ENCODE peak calls at places on chromosomes 5 and 9, in eight cellular contexts. K is tibial artery; A is CD4-positive, alpha-beta T cell; N is coronary artery; V is BE2C; H is GM12865; Y is cardiac muscle cell; U is A549. G is an unnamed sample.

GRCh38 chr9:93154293-93154903 is 20.3 kb upstream of the NINJ1 start:
- DNase-seq in K (no peak), H (no peak), Y (peak), N (no peak), V (peak), A (no peak), U (peak), G (no peak)

GRCh38 chr5:142296914-142297417 is 27.9 kb downstream of the SPRY4 start:
- DNase-seq in K (no peak), H (no peak), Y (peak), N (no peak), V (no peak), U (no peak), A (no peak), G (no peak)

GRCh38 chr5:133783481-133783880 is 171.1 kb upstream of the FSTL4 start:
- DNase-seq in A (no peak), H (no peak), V (no peak), N (no peak), Y (no peak), U (no peak), K (no peak), G (no peak)

GRCh38 chr5:140108093-140109049 is 5.5 kb upstream of the PURA start:
- DNase-seq in K (peak), H (peak), U (no peak), Y (no peak), N (peak), A (peak), V (peak), G (peak)

GRCh38 chr5:54517512-54518145 is at the start of gene SNX18:
- DNase-seq in U (peak), H (peak), N (peak), Y (peak), A (peak), K (peak), V (peak), G (peak)

GRCh38 chr5:171336486-171337206 is 27.6 kb downstream of the TLX3 start:
- DNase-seq in Y (peak), U (peak), A (no peak), H (peak), V (peak), N (no peak), K (no peak), G (no peak)

GRCh38 chr5:109309326-109310063 is 100.3 kb downstream of the PJA2 start:
- DNase-seq in N (no peak), K (no peak), Y (no peak), V (no peak), A (no peak), U (no peak), H (no peak), G (peak)

GRCh38 chr5:154309805-154310204 is 119.3 kb downstream of the GALNT10 start:
- DNase-seq in V (no peak), H (no peak), K (no peak), U (no peak), Y (no peak), N (no peak), A (no peak), G (no peak)

GRCh38 chr9:115593587-115594091 is 475.7 kb upstream of the TNC start:
- DNase-seq in Y (peak), K (no peak), A (no peak), H (peak), V (peak), N (no peak), U (peak), G (no peak)

GRCh38 chr9:135281661-135282000 is 194.2 kb downstream of the OLFM1 start:
- DNase-seq in U (no peak), A (no peak), Y (no peak), V (peak), N (no peak), H (no peak), K (no peak), G (no peak)

GRCh38 chr9:108687360-108687981 is 168.3 kb downstream of the ACTL7B start:
- DNase-seq in N (no peak), A (no peak), H (peak), Y (no peak), V (no peak), U (no peak), K (no peak), G (no peak)

GRCh38 chr9:92176068-92176799 is 61.0 kb upstream of the SPTLC1 start:
- DNase-seq in K (no peak), N (no peak), V (no peak), U (peak), H (no peak), A (no peak), Y (no peak), G (no peak)

GRCh38 chr5:132837868-132838267 is 7.4 kb upstream of the SHROOM1 start:
- DNase-seq in V (no peak), N (no peak), A (no peak), U (no peak), K (no peak), Y (no peak), H (no peak), G (no peak)

GRCh38 chr9:79692857-79693571 is 121.2 kb downstream of the TLE4 start:
- DNase-seq in Y (no peak), K (no peak), A (no peak), U (no peak), V (no peak), N (no peak), H (no peak), G (no peak)

GRCh38 chr9:125893277-125893676 is 146.1 kb downstream of the PBX3 start:
- DNase-seq in K (no peak), V (no peak), A (no peak), U (no peak), H (no peak), N (no peak), Y (no peak), G (no peak)

GRCh38 chr5:148482697-148483462 is 99.1 kb downstream of the FBXO38 start:
- DNase-seq in N (peak), H (peak), Y (peak), K (peak), A (peak), V (peak), U (peak), G (peak)

DNA sequence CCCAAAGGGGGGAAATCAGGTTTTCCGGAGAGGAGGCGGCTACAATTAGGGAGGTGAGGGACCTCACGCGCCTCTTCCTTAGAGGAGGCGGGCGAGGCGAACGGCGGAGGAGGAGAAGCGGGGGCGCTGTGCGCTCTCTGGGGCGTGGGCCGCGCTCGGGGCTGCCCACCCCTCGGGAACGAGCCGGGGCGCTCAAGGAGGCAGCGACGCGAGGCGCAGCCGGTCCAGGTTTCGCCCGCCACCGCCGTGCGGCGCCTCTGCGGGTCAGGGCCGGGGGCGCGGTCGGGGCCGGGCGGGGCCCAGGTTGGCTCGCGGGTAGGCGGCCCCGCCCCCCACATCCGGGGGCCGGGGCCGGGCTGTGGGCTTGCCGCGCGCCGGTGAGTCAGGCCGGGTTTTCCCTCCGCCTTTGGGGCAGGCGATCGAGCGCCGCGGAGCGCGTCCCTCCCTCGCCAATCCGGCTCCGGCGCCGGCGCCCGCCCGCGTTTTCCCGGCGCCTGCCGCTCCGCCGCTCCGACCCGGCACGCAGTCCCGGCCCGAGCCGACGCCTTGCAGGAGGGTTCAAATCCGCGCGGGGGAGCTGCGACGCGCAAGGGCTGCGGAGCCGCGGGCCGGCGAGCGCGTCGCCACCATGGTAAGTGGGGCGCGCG is at the start of gene N4BP3:
- DNase-seq in N (no peak), Y (peak), U (peak), K (no peak), H (peak), V (peak), A (peak), G (peak)
- TF ChIP-seq CTCF in N (no peak), Y (no peak), U (peak), K (no peak), H (peak), V (no peak), A (no peak), G (no peak)

GRCh38 chr5:18366234-18366633 is 732.0 kb downstream of the TAF11L14 start:
- DNase-seq in Y (no peak), V (no peak), A (no peak), U (no peak), N (no peak), H (no peak), K (no peak), G (no peak)
- TF ChIP-seq CTCF in Y (no peak), V (no peak), A (no peak), U (no peak), N (no peak), H (no peak), K (no peak), G (no peak)

DNA sequence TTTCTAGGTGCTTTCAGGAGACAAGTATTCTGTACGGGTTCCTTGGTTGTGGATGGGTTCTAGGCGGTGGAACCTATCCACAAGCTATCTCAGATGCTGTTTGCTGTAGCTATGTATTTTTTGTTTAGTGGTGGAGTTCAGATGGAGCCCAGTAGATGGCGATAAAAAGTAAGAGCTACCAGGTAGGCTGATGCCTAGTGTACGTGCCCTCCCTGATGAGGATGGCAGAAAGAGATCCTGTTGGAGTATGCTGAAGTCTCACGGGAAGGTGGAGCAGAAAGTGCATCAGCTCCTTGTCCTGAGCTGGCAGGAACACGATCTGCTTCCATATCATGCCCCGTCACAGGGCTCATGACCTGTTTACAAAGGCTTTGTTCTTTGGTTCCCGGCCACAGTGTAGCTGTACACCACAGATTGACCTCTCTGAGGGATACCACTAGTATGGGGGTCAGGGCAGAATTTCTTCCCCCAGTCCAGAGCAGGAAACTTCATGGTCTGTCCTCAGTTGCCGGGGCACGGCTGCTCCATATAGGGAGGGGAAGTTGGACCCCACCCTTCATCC is 12.6 kb upstream of the UGT3A2 start:
- DNase-seq in Y (peak), K (no peak), V (peak), A (no peak), U (peak), H (peak), N (no peak), G (no peak)
- TF ChIP-seq CTCF in Y (peak), K (no peak), V (peak), A (peak), U (peak), H (peak), N (no peak), G (peak)

GRCh38 chr9:33452828-33453271 is 5.5 kb upstream of the AQP3 start:
- DNase-seq in K (no peak), Y (peak), H (peak), N (no peak), U (peak), V (peak), A (peak), G (peak)
- TF ChIP-seq CTCF in K (no peak), Y (peak), H (peak), N (no peak), U (peak), V (peak), A (peak), G (peak)

GRCh38 chr9:127937383-127938297 is at the start of gene DPM2:
- DNase-seq in U (peak), A (peak), V (peak), K (peak), H (peak), Y (peak), N (no peak), G (peak)
- TF ChIP-seq CTCF in U (no peak), A (no peak), V (no peak), K (no peak), H (no peak), Y (no peak), N (no peak), G (no peak)

GRCh38 chr5:15499528-15500325 is at the start of gene FBXL7:
- DNase-seq in V (peak), U (peak), A (no peak), Y (peak), H (peak), N (peak), K (peak), G (peak)
- TF ChIP-seq CTCF in V (no peak), U (no peak), A (no peak), Y (no peak), H (no peak), N (no peak), K (peak), G (no peak)

G was measured in psoas muscle.